ENCODE peak calls at places on chromosomes 4 and X, in seven cellular contexts. V, F, N, D, X, O and M are unnamed samples.

GRCh38 chrX:107542500-107542899 is 85.8 kb upstream of the PRPS1 start:
- DNase-seq in N (peak; percentile 48), X (peak; percentile 19), O (no peak), F (peak; percentile 30), D (no peak), V (peak; percentile 4), M (no peak)

GRCh38 chr4:156476359-156476758 is 495.2 kb downstream of the PDGFC start:
- DNase-seq in D (no peak), X (no peak), O (no peak), N (no peak), V (peak; percentile 79), F (peak; percentile 97), M (no peak)

GRCh38 chr4:26985836-26986235 is 125.2 kb downstream of the STIM2 start:
- DNase-seq in F (no peak), O (no peak), N (no peak), X (no peak), D (no peak), V (no peak), M (no peak)

GRCh38 chr4:40349561-40350198 is 14.5 kb downstream of the CHRNA9 start:
- DNase-seq in O (no peak), D (no peak), N (no peak), X (no peak), V (no peak), F (no peak), M (no peak)

GRCh38 chr4:47533689-47534347 is 48.7 kb downstream of the ATP10D start:
- DNase-seq in X (no peak), D (no peak), O (no peak), F (no peak), N (no peak), V (peak; percentile 53), M (no peak)

GRCh38 chr4:8198906-8199593 is at the start of gene SH3TC1:
- DNase-seq in F (peak; percentile 94), D (peak; percentile 40), O (peak; percentile 93), N (peak; percentile 95), X (peak; percentile 34), V (peak; percentile 94), M (peak; percentile 57)

GRCh38 chr4:38957947-38958346 is 74.3 kb downstream of the TMEM156 start:
- DNase-seq in F (no peak), D (no peak), V (no peak), X (no peak), N (no peak), O (no peak), M (no peak)

GRCh38 chrX:154411322-154411980 is at the start of gene TAFAZZIN:
- DNase-seq in X (peak; percentile 74), N (peak; percentile 78), V (peak; percentile 58), D (no peak), O (peak; percentile 72), F (peak; percentile 64), M (peak; percentile 64)

GRCh38 chr4:47705326-47705981 is 132.4 kb downstream of the CORIN start:
- DNase-seq in V (no peak), O (no peak), N (no peak), F (peak; percentile 22), X (no peak), D (no peak), M (no peak)

GRCh38 chr4:67717586-67717985 is 16.6 kb upstream of the UBA6 start:
- DNase-seq in D (no peak), N (no peak), V (no peak), X (no peak), F (no peak), O (no peak), M (no peak)

GRCh38 chrX:17632942-17633341 is 104.4 kb upstream of the SCML1 start:
- DNase-seq in V (peak; percentile 60), D (no peak), O (no peak), F (no peak), N (no peak), X (no peak), M (no peak)

GRCh38 chr4:168562021-168562691 is 65.3 kb downstream of the PALLD start:
- DNase-seq in N (no peak), O (no peak), F (no peak), D (no peak), V (peak; percentile 63), X (no peak), M (no peak)

GRCh38 chr4:17336986-17337385 is 174.9 kb downstream of the QDPR start:
- DNase-seq in F (no peak), V (no peak), N (no peak), O (no peak), X (no peak), D (no peak), M (no peak)

GRCh38 chr4:17336069-17336468 is 175.8 kb downstream of the QDPR start:
- DNase-seq in X (no peak), O (no peak), V (no peak), D (no peak), N (no peak), F (no peak), M (no peak)

GRCh38 chr4:17335371-17335770 is 176.5 kb downstream of the QDPR start:
- DNase-seq in F (no peak), N (no peak), O (no peak), D (no peak), V (no peak), X (no peak), M (no peak)

GRCh38 chr4:17336524-17336941 is 175.4 kb downstream of the QDPR start:
- DNase-seq in X (no peak), V (peak; percentile 97), O (no peak), N (no peak), F (no peak), D (no peak), M (no peak)

GRCh38 chr4:17332483-17332882 is 179.4 kb downstream of the QDPR start:
- DNase-seq in O (no peak), V (peak; percentile 9), N (no peak), X (no peak), D (no peak), F (no peak), M (no peak)
- H3K27ac ChIP-seq in O (no peak overlapping the region), V (no peak overlapping the region), N (no peak overlapping the region), X (no peak overlapping the region), D (no peak overlapping the region), F (no peak overlapping the region), M (no peak overlapping the region)

GRCh38 chr4:169663894-169664293 is 43.5 kb downstream of the CLCN3 start:
- DNase-seq in N (no peak), D (no peak), V (peak; percentile 91), O (no peak), F (no peak), X (no peak), M (no peak)

GRCh38 chr4:169662226-169662625 is 41.8 kb downstream of the CLCN3 start:
- DNase-seq in O (no peak), X (no peak), D (no peak), V (peak; percentile 29), N (no peak), F (peak; percentile 38), M (no peak)

GRCh38 chr4:169664615-169665014 is 44.2 kb downstream of the CLCN3 start:
- DNase-seq in F (no peak), V (peak; percentile 72), D (no peak), X (no peak), O (no peak), N (no peak), M (no peak)

GRCh38 chr4:169663402-169663801 is 43.0 kb downstream of the CLCN3 start:
- DNase-seq in X (no peak), N (no peak), O (no peak), F (no peak), D (no peak), V (no peak), M (no peak)

DNA sequence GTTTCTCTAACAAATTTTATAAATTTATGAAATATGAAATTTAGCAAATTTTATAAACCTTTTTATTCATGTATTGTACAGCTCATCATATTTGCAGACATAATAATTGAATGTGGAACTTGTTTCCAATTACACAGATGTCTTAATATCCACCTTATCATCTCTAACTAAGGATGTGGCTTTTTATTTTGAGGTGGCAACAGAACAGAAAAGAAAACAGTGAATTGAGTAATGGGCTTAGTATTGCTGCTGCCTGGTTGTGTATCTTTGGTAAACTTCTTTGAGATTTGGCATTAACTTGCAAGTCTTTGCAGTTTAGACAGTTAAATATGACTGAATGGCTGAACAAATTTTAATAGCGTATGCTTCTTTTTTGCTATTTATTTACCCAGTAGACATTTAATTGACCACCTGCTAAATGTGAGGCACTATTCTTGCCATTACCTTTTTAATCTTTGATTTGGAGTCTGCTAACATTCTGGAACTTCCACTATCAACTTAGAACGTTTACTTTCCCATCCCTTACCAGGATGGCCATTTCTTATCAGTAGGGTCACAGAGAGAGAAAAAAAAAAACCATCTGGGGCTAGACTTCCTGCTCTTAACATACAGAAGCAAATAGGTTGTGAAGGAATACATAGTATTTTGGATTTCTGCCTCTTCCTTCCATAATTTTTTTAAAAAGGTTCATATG is 44.8 kb downstream of the CLCN3 start:
- DNase-seq in O (no peak), N (no peak), F (no peak), V (peak; percentile 44), X (no peak), D (no peak), M (no peak)
- H3K27ac ChIP-seq in O (peak overlapping the region; percentile 21), N (no peak overlapping the region), F (no peak overlapping the region), V (peak overlapping the region; percentile 76), X (no peak overlapping the region), D (no peak overlapping the region), M (no peak overlapping the region)

DNA sequence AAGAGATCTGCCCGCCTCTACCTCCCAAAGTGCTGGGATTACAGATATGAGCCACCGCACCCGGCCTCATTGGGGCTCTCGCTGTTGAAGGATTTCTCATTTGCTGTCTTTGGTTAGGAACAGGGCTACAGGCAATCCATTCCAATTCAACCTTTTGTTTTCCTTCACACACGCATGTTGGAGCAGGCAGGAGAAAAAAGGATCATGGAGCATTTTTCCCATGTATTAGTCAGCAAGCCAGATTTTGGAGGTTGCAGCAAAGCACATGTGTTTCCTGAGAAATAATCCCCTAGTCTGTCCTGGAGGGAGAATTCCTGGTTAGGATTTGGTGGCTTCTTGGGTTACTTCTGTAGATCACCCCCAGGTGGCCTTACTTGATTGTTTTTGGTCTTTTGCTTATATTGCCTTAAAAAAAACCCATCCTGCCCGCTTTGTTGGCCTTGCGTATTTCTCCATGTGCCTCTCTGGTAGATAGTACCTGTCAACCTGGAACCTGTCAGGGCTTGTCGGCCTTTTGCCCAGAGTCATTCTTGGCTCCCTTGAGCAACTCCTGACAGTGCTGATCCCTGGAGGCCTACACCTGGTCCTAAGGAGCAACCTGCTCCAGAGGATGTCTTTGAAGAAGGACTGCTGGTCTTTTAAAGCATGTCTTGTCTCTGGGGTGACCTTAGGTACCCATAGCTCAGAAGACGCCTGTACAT is 82.4 kb upstream of the CLCN4 start:
- DNase-seq in D (no peak), V (no peak), F (no peak), N (no peak), O (no peak), X (no peak), M (no peak)
- H3K27ac ChIP-seq in D (no peak overlapping the region), V (no peak overlapping the region), F (no peak overlapping the region), N (no peak overlapping the region), O (no peak overlapping the region), X (peak overlapping the region; percentile 78), M (no peak overlapping the region)

DNA sequence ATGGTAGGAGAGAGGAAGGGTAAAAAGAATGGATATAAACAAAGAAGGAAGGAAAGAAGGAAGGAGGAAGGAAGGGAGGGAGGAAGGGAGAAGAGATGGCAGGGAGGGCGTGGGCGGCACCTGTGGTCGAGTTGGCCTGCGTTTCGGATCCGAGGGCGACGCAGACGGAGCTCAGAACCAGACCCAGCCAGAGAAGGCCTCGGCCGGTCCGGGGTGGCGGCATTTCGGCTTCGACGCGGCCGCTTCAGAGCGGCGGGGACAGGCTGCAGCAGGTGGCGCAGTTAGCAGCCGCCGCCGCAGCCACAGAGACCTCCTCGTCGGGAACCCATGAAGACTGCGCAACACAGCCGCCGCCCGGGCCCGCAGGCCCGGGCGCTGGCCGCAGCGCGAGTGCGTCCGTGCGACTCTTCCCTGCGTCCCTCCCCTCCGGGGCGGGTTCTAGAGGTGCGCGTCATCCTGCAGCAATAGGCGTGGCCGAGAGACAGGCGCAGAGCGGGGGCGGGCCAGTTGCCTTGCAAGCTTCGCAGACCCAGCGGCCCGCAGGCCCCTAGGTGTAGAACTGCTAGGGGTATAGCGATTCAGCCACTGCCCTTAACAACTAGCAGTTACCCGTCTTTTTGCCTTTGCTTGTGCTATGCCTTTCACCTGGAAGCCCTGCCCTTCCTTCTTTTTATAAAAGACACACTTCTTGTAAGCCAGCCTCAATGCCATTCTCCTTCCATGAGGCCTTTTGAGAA is at the start of gene IDS:
- DNase-seq in D (peak; percentile 66), N (peak; percentile 90), F (peak; percentile 89), V (peak; percentile 83), X (peak; percentile 91), O (peak; percentile 86), M (peak; percentile 78)
- H3K27ac ChIP-seq in D (peak within 1 kb of the TSS; percentile 84), N (peak within 1 kb of the TSS; percentile 90), F (peak within 1 kb of the TSS; percentile 53), V (peak within 1 kb of the TSS; percentile 44), X (peak within 1 kb of the TSS; percentile 89), O (no peak within 1 kb of the TSS), M (peak within 1 kb of the TSS; percentile 74)